ENCODE peak calls at places on chromosomes 3 and 15, in ten cellular contexts. One of them, this sample, is unnamed.

GRCh38 chr3:24936574-24936973 is 441.9 kb upstream of the THRB start:
- DNase-seq in A549: no peak
- DNase-seq in transverse colon: no peak
- DNase-seq in gastrocnemius medialis: no peak
- DNase-seq in HCT116: no peak
- DNase-seq in IMR-90: no peak
- DNase-seq in endothelial cell of umbilical vein: peak; percentile 38
- DNase-seq in esophagus squamous epithelium: no peak
- DNase-seq in uterus: no peak
- DNase-seq in adrenal gland: no peak
- DNase-seq in this sample: no peak

GRCh38 chr3:32123620-32124019 is 17.2 kb downstream of the GPD1L start:
- DNase-seq in A549: no peak
- DNase-seq in transverse colon: no peak
- DNase-seq in gastrocnemius medialis: no peak
- DNase-seq in HCT116: no peak
- DNase-seq in IMR-90: no peak
- DNase-seq in endothelial cell of umbilical vein: no peak
- DNase-seq in esophagus squamous epithelium: no peak
- DNase-seq in uterus: no peak
- DNase-seq in adrenal gland: no peak
- DNase-seq in this sample: no peak

GRCh38 chr3:124966557-124967480 is 32.3 kb upstream of the MUC13 start:
- DNase-seq in A549: no peak
- DNase-seq in transverse colon: no peak
- DNase-seq in gastrocnemius medialis: no peak
- DNase-seq in HCT116: no peak
- DNase-seq in IMR-90: no peak
- DNase-seq in endothelial cell of umbilical vein: no peak
- DNase-seq in esophagus squamous epithelium: no peak
- DNase-seq in uterus: no peak
- DNase-seq in adrenal gland: peak; percentile 46
- DNase-seq in this sample: no peak

GRCh38 chr3:46890132-46890531 is 12.6 kb downstream of the PTH1R start:
- DNase-seq in A549: no peak
- DNase-seq in transverse colon: no peak
- DNase-seq in gastrocnemius medialis: no peak
- DNase-seq in HCT116: no peak
- DNase-seq in IMR-90: no peak
- DNase-seq in endothelial cell of umbilical vein: no peak
- DNase-seq in esophagus squamous epithelium: no peak
- DNase-seq in uterus: no peak
- DNase-seq in adrenal gland: no peak
- DNase-seq in this sample: no peak

GRCh38 chr15:68435966-68436365 is 4.0 kb upstream of the ITGA11 start:
- DNase-seq in A549: no peak
- DNase-seq in transverse colon: no peak
- DNase-seq in gastrocnemius medialis: no peak
- DNase-seq in HCT116: no peak
- DNase-seq in IMR-90: no peak
- DNase-seq in endothelial cell of umbilical vein: no peak
- DNase-seq in esophagus squamous epithelium: no peak
- DNase-seq in uterus: no peak
- DNase-seq in adrenal gland: no peak
- DNase-seq in this sample: peak; percentile 57

GRCh38 chr15:25179673-25180511 is 225.1 kb downstream of the SNRPN start:
- DNase-seq in A549: no peak
- DNase-seq in transverse colon: peak; percentile 1
- DNase-seq in gastrocnemius medialis: no peak
- DNase-seq in HCT116: no peak
- DNase-seq in IMR-90: no peak
- DNase-seq in endothelial cell of umbilical vein: no peak
- DNase-seq in esophagus squamous epithelium: no peak
- DNase-seq in uterus: peak; percentile 5
- DNase-seq in adrenal gland: peak; percentile 11
- DNase-seq in this sample: peak; percentile 10

GRCh38 chr3:60809857-60810256 is 441.4 kb downstream of the FHIT start:
- DNase-seq in A549: peak; percentile 1
- DNase-seq in transverse colon: no peak
- DNase-seq in gastrocnemius medialis: no peak
- DNase-seq in HCT116: no peak
- DNase-seq in IMR-90: no peak
- DNase-seq in endothelial cell of umbilical vein: no peak
- DNase-seq in esophagus squamous epithelium: no peak
- DNase-seq in uterus: no peak
- DNase-seq in adrenal gland: no peak
- DNase-seq in this sample: no peak

GRCh38 chr3:37852097-37852496 is 9.6 kb upstream of the CTDSPL start:
- DNase-seq in A549: peak; percentile 32
- DNase-seq in transverse colon: no peak
- DNase-seq in gastrocnemius medialis: no peak
- DNase-seq in HCT116: no peak
- DNase-seq in IMR-90: peak; percentile 67
- DNase-seq in endothelial cell of umbilical vein: peak; percentile 37
- DNase-seq in esophagus squamous epithelium: no peak
- DNase-seq in uterus: no peak
- DNase-seq in adrenal gland: peak; percentile 75
- DNase-seq in this sample: no peak

GRCh38 chr3:162770556-162770955 is 1273.9 kb downstream of the OTOL1 start:
- DNase-seq in A549: no peak
- DNase-seq in transverse colon: no peak
- DNase-seq in gastrocnemius medialis: no peak
- DNase-seq in HCT116: no peak
- DNase-seq in IMR-90: peak; percentile 19
- DNase-seq in endothelial cell of umbilical vein: no peak
- DNase-seq in esophagus squamous epithelium: no peak
- DNase-seq in uterus: no peak
- DNase-seq in adrenal gland: no peak
- DNase-seq in this sample: no peak

GRCh38 chr3:37163262-37164020 is 10.9 kb downstream of the LRRFIP2 start:
- DNase-seq in A549: no peak
- DNase-seq in transverse colon: no peak
- DNase-seq in gastrocnemius medialis: no peak
- DNase-seq in HCT116: no peak
- DNase-seq in IMR-90: peak; percentile 82
- DNase-seq in endothelial cell of umbilical vein: peak; percentile 61
- DNase-seq in esophagus squamous epithelium: no peak
- DNase-seq in uterus: no peak
- DNase-seq in adrenal gland: no peak
- DNase-seq in this sample: no peak

GRCh38 chr15:35123743-35124142 is 38.6 kb upstream of the NANOGP8 start:
- DNase-seq in A549: no peak
- DNase-seq in transverse colon: no peak
- DNase-seq in gastrocnemius medialis: no peak
- DNase-seq in HCT116: no peak
- DNase-seq in IMR-90: no peak
- DNase-seq in endothelial cell of umbilical vein: no peak
- DNase-seq in esophagus squamous epithelium: no peak
- DNase-seq in uterus: no peak
- DNase-seq in adrenal gland: no peak
- DNase-seq in this sample: no peak

GRCh38 chr3:160486459-160486869 is 36.9 kb upstream of the TRIM59 start:
- DNase-seq in A549: peak; percentile 57
- DNase-seq in transverse colon: no peak
- DNase-seq in gastrocnemius medialis: no peak
- DNase-seq in HCT116: peak; percentile 18
- DNase-seq in IMR-90: peak; percentile 71
- DNase-seq in endothelial cell of umbilical vein: peak; percentile 44
- DNase-seq in esophagus squamous epithelium: no peak
- DNase-seq in uterus: no peak
- DNase-seq in adrenal gland: no peak
- DNase-seq in this sample: no peak

GRCh38 chr3:38987456-38987855 is 64.3 kb downstream of the SCN11A start:
- DNase-seq in A549: no peak
- DNase-seq in transverse colon: no peak
- DNase-seq in gastrocnemius medialis: no peak
- DNase-seq in HCT116: no peak
- DNase-seq in IMR-90: no peak
- DNase-seq in endothelial cell of umbilical vein: no peak
- DNase-seq in esophagus squamous epithelium: no peak
- DNase-seq in uterus: no peak
- DNase-seq in adrenal gland: no peak
- DNase-seq in this sample: no peak

GRCh38 chr15:50883903-50884302 is 24.6 kb upstream of the AP4E1 start:
- DNase-seq in A549: peak; percentile 52
- DNase-seq in transverse colon: peak; percentile 38
- DNase-seq in gastrocnemius medialis: no peak
- DNase-seq in HCT116: no peak
- DNase-seq in IMR-90: peak; percentile 46
- DNase-seq in endothelial cell of umbilical vein: peak; percentile 71
- DNase-seq in esophagus squamous epithelium: no peak
- DNase-seq in uterus: no peak
- DNase-seq in adrenal gland: no peak
- DNase-seq in this sample: no peak

GRCh38 chr15:50886139-50886467 is 22.4 kb upstream of the AP4E1 start:
- DNase-seq in A549: no peak
- DNase-seq in transverse colon: no peak
- DNase-seq in gastrocnemius medialis: no peak
- DNase-seq in HCT116: no peak
- DNase-seq in IMR-90: no peak
- DNase-seq in endothelial cell of umbilical vein: no peak
- DNase-seq in esophagus squamous epithelium: no peak
- DNase-seq in uterus: no peak
- DNase-seq in adrenal gland: no peak
- DNase-seq in this sample: no peak

GRCh38 chr15:50886611-50887350 is 21.7 kb upstream of the AP4E1 start:
- DNase-seq in A549: no peak
- DNase-seq in transverse colon: no peak
- DNase-seq in gastrocnemius medialis: no peak
- DNase-seq in HCT116: no peak
- DNase-seq in IMR-90: no peak
- DNase-seq in endothelial cell of umbilical vein: no peak
- DNase-seq in esophagus squamous epithelium: no peak
- DNase-seq in uterus: no peak
- DNase-seq in adrenal gland: no peak
- DNase-seq in this sample: no peak

GRCh38 chr15:50881121-50882048 is 27.1 kb upstream of the AP4E1 start:
- DNase-seq in A549: no peak
- DNase-seq in transverse colon: no peak
- DNase-seq in gastrocnemius medialis: no peak
- DNase-seq in HCT116: no peak
- DNase-seq in IMR-90: peak; percentile 19
- DNase-seq in endothelial cell of umbilical vein: no peak
- DNase-seq in esophagus squamous epithelium: no peak
- DNase-seq in uterus: no peak
- DNase-seq in adrenal gland: peak; percentile 47
- DNase-seq in this sample: no peak

GRCh38 chr15:50884583-50884982 is 23.9 kb upstream of the AP4E1 start:
- DNase-seq in A549: peak; percentile 70
- DNase-seq in transverse colon: no peak
- DNase-seq in gastrocnemius medialis: no peak
- DNase-seq in HCT116: no peak
- DNase-seq in IMR-90: peak; percentile 61
- DNase-seq in endothelial cell of umbilical vein: no peak
- DNase-seq in esophagus squamous epithelium: no peak
- DNase-seq in uterus: no peak
- DNase-seq in adrenal gland: no peak
- DNase-seq in this sample: no peak
- H3K4me3 ChIP-seq in A549: peak overlapping the region; percentile 37
- H3K4me3 ChIP-seq in transverse colon: no peak overlapping the region
- H3K4me3 ChIP-seq in gastrocnemius medialis: no peak overlapping the region
- H3K4me3 ChIP-seq in HCT116: no peak overlapping the region
- H3K4me3 ChIP-seq in IMR-90: no peak overlapping the region
- H3K4me3 ChIP-seq in endothelial cell of umbilical vein: no peak overlapping the region
- H3K4me3 ChIP-seq in esophagus squamous epithelium: no peak overlapping the region
- H3K4me3 ChIP-seq in uterus: no peak overlapping the region
- H3K4me3 ChIP-seq in adrenal gland: no peak overlapping the region
- H3K4me3 ChIP-seq in this sample: no peak overlapping the region

DNA sequence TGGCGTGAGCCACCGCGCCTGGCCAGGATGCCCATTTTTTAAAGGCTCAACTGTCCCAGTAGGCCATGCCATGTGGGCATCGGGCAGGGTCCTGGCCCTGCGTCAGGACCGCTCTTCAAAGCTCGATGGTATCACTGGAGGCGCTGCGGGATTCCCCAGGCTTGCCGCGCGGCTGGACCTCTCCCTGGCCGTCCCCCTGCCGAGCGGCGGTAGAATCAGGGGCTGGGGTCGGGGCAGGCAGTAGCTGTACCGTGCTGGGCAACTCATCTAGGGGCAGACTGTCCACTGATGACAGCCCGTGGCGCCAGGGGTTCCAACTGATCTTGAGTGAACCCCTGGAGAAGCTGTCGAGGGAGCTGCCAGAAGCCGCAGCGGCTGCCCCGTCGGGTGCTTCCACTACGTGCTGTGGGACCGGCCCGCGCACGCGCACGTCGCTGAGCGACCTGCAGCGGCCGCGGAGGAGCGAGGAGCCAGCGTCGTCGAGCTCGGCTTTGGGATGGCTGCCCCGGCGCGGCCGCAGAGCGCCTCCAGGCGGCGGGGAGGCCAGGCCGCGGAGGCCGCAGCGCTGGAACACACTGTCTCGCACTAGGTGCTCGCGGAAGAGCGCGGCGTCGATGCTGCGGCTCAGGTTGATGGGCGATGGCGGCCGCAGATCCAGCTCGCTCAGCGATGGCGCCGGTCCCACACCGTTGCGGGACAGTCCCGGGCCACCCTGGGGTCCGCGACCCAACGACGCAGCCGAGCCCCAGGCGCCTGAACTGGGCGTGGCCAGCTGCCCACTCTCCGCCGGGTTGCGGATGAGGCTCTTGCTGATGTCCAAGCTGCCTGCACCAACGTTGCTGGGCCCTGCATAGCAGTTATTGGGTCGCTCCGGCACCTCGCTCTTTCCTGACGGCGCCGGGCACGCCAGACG is 5.8 kb downstream of the PRRT3 start:
- DNase-seq in A549: peak; percentile 95
- DNase-seq in transverse colon: peak; percentile 91
- DNase-seq in gastrocnemius medialis: peak; percentile 67
- DNase-seq in HCT116: peak; percentile 80
- DNase-seq in IMR-90: peak; percentile 81
- DNase-seq in endothelial cell of umbilical vein: peak; percentile 94
- DNase-seq in esophagus squamous epithelium: peak; percentile 36
- DNase-seq in uterus: peak; percentile 89
- DNase-seq in adrenal gland: peak; percentile 90
- DNase-seq in this sample: peak; percentile 96
- TF ChIP-seq POLR2A in A549: peak; percentile 70
- TF ChIP-seq POLR2A in transverse colon: peak; percentile 64
- TF ChIP-seq POLR2A in gastrocnemius medialis: peak; percentile 41
- TF ChIP-seq POLR2A in HCT116: peak; percentile 92
- TF ChIP-seq POLR2A in IMR-90: no peak
- TF ChIP-seq POLR2A in endothelial cell of umbilical vein: peak; percentile 82
- TF ChIP-seq POLR2A in esophagus squamous epithelium: peak; percentile 52
- TF ChIP-seq POLR2A in uterus: peak; percentile 60
- TF ChIP-seq POLR2A in adrenal gland: peak; percentile 39
- TF ChIP-seq POLR2A in this sample: no peak

GRCh38 chr3:179046497-179047353 is 24.9 kb downstream of the ZMAT3 start:
- DNase-seq in A549: no peak
- DNase-seq in transverse colon: no peak
- DNase-seq in gastrocnemius medialis: no peak
- DNase-seq in HCT116: no peak
- DNase-seq in IMR-90: peak; percentile 8
- DNase-seq in endothelial cell of umbilical vein: no peak
- DNase-seq in esophagus squamous epithelium: no peak
- DNase-seq in uterus: no peak
- DNase-seq in adrenal gland: no peak
- DNase-seq in this sample: no peak
- H3K4me3 ChIP-seq in A549: no peak overlapping the region
- H3K4me3 ChIP-seq in transverse colon: no peak overlapping the region
- H3K4me3 ChIP-seq in gastrocnemius medialis: no peak overlapping the region
- H3K4me3 ChIP-seq in HCT116: no peak overlapping the region
- H3K4me3 ChIP-seq in IMR-90: no peak overlapping the region
- H3K4me3 ChIP-seq in endothelial cell of umbilical vein: no peak overlapping the region
- H3K4me3 ChIP-seq in esophagus squamous epithelium: no peak overlapping the region
- H3K4me3 ChIP-seq in uterus: no peak overlapping the region
- H3K4me3 ChIP-seq in adrenal gland: no peak overlapping the region
- H3K4me3 ChIP-seq in this sample: no peak overlapping the region

GRCh38 chr3:4981160-4981687 is 2.0 kb downstream of the BHLHE40 start:
- DNase-seq in A549: peak; percentile 63
- DNase-seq in transverse colon: no peak
- DNase-seq in gastrocnemius medialis: no peak
- DNase-seq in HCT116: no peak
- DNase-seq in IMR-90: peak; percentile 34
- DNase-seq in endothelial cell of umbilical vein: peak; percentile 52
- DNase-seq in esophagus squamous epithelium: no peak
- DNase-seq in uterus: no peak
- DNase-seq in adrenal gland: no peak
- DNase-seq in this sample: no peak
- TF ChIP-seq POLR2A in A549: no peak
- TF ChIP-seq POLR2A in transverse colon: no peak
- TF ChIP-seq POLR2A in gastrocnemius medialis: no peak
- TF ChIP-seq POLR2A in HCT116: no peak
- TF ChIP-seq POLR2A in IMR-90: peak; percentile 18
- TF ChIP-seq POLR2A in endothelial cell of umbilical vein: no peak
- TF ChIP-seq POLR2A in esophagus squamous epithelium: no peak
- TF ChIP-seq POLR2A in uterus: no peak
- TF ChIP-seq POLR2A in adrenal gland: no peak
- TF ChIP-seq POLR2A in this sample: no peak

This sample was measured in lower leg skin.